ENCODE peak calls at places on chromosomes 1 and 21, in ten cellular contexts. Y is K562, R is GM12878, X is SK-N-SH, C is sigmoid colon, V is stomach, J is HCT116, M is breast epithelium, L is upper lobe of left lung, O is suprapubic skin. P is an unnamed sample.

GRCh38 chr1:220813013-220813412 is 26.3 kb downstream of the MTARC1 start:
- DNase-seq in Y (peak; percentile 41), R (no peak), X (no peak), C (no peak), V (no peak), J (no peak), M (no peak), L (no peak), O (no peak), P (no peak)

GRCh38 chr1:118363396-118363795 is 178.4 kb upstream of the SPAG17 start:
- DNase-seq in Y (no peak), R (no peak), X (no peak), C (no peak), V (no peak), J (no peak), M (no peak), L (no peak), O (no peak), P (no peak)

GRCh38 chr1:201537966-201538617 is 835 bp upstream of the NAV1 start:
- DNase-seq in Y (peak; percentile 9), R (no peak), X (no peak), C (no peak), V (no peak), J (no peak), M (no peak), L (no peak), O (peak; percentile 59), P (no peak)

GRCh38 chr1:166884040-166884642 is 8.1 kb upstream of the TADA1 start:
- DNase-seq in Y (peak; percentile 55), R (no peak), X (peak; percentile 62), C (peak; percentile 77), V (peak; percentile 54), J (no peak), M (peak; percentile 55), L (peak; percentile 87), O (no peak), P (no peak)

GRCh38 chr1:55005351-55006140 is 6.8 kb downstream of the BSND start:
- DNase-seq in Y (no peak), R (no peak), X (no peak), C (no peak), V (no peak), J (no peak), M (no peak), L (no peak), O (no peak), P (no peak)

GRCh38 chr1:58893257-58893869 is 109.5 kb upstream of the JUN start:
- DNase-seq in Y (no peak), R (no peak), X (no peak), C (no peak), V (peak; percentile 91), J (no peak), M (no peak), L (no peak), O (no peak), P (no peak)

GRCh38 chr21:41011968-41012367 is 156.0 kb upstream of the BACE2 start:
- DNase-seq in Y (no peak), R (no peak), X (no peak), C (no peak), V (no peak), J (no peak), M (no peak), L (no peak), O (no peak), P (no peak)

GRCh38 chr1:105934806-105935205 is 1121.7 kb upstream of the PRMT6 start:
- DNase-seq in Y (no peak), R (no peak), X (no peak), C (no peak), V (no peak), J (no peak), M (no peak), L (no peak), O (no peak), P (no peak)

GRCh38 chr21:42456457-42456856 is 39.6 kb downstream of the RSPH1 start:
- DNase-seq in Y (no peak), R (no peak), X (no peak), C (no peak), V (no peak), J (no peak), M (no peak), L (no peak), O (no peak), P (no peak)

GRCh38 chr21:42175110-42175710 is 43.7 kb upstream of the ABCG1 start:
- DNase-seq in Y (no peak), R (no peak), X (no peak), C (no peak), V (no peak), J (no peak), M (no peak), L (no peak), O (no peak), P (peak; percentile 28)

GRCh38 chr1:94919241-94920030 is 7.5 kb downstream of the CNN3 start:
- DNase-seq in Y (no peak), R (no peak), X (no peak), C (no peak), V (no peak), J (no peak), M (no peak), L (no peak), O (no peak), P (no peak)

GRCh38 chr1:213750231-213751063 is 237.3 kb upstream of the PROX1 start:
- DNase-seq in Y (no peak), R (no peak), X (no peak), C (no peak), V (no peak), J (no peak), M (no peak), L (no peak), O (no peak), P (peak; percentile 32)
- H3K9me3 ChIP-seq in Y (no peaks in the 10 kb centered on the region), R (no peaks in the 10 kb centered on the region), X (no peaks in the 10 kb centered on the region), C (peaks cover 4% of the 10 kb centered on the region), V (no peaks in the 10 kb centered on the region), J (no peaks in the 10 kb centered on the region), M (no peaks in the 10 kb centered on the region), L (no peaks in the 10 kb centered on the region), O (no peaks in the 10 kb centered on the region), P (no peaks in the 10 kb centered on the region)

DNA sequence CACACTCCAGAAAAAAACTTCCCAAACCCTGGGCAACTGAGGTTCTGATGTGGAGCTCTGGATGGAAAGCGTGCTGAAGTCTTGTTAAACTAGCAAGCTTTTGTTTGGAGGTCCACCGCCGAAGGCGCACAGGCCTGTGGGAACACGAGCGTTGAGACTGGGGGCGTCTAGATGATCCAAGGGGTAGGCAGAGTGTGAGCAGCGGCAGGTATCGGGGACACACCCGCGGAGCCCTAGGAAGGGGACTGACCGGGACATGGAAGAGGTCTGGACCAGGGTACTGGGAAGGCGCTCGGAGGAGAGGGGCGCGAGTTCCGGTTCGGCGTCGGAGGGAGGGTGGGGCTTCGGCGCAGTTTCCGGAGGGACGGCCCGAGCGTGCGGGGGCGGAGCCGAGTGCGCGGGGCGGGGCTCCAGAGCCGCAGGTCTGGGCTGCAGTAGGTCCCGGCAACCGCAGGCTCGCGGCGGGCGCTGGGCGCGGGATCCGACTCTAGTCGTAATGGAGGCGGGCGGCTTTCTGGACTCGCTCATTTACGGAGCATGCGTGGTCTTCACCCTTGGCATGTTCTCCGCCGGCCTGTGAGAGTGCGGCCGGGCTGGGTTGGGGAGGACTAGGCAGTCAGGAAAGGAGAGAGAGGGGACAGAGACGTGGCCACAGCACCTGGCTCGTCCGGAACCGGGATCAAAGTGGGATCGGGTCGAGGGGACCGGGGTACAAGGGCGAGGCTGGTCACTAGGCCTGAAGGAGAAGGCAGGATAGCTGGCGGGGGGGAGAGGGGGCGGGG is at the start of gene SLC50A1:
- DNase-seq in Y (peak; percentile 95), R (peak; percentile 66), X (peak; percentile 97), C (peak; percentile 98), V (peak; percentile 97), J (peak; percentile 82), M (peak; percentile 95), L (peak; percentile 100), O (peak; percentile 98), P (peak; percentile 95)
- TF ChIP-seq POLR2AphosphoS5 in Y (peak; percentile 84), R (peak; percentile 80), X (peak; percentile 85), C (peak; percentile 92), V (peak; percentile 26), J (peak; percentile 95), M (peak; percentile 39), L (peak; percentile 84), O (peak; percentile 42), P (no peak)

GRCh38 chr1:203954788-203955552 is 93.6 kb downstream of the SNRPE start:
- DNase-seq in Y (no peak), R (no peak), X (no peak), C (no peak), V (no peak), J (peak; percentile 8), M (no peak), L (no peak), O (no peak), P (no peak)
- H3K9me3 ChIP-seq in Y (no peaks in the 10 kb centered on the region), R (no peaks in the 10 kb centered on the region), X (no peaks in the 10 kb centered on the region), C (no peaks in the 10 kb centered on the region), V (no peaks in the 10 kb centered on the region), J (peaks cover 5% of the 10 kb centered on the region), M (peaks cover 11% of the 10 kb centered on the region), L (no peaks in the 10 kb centered on the region), O (peaks cover 9% of the 10 kb centered on the region), P (peaks cover 4% of the 10 kb centered on the region)

GRCh38 chr1:91781371-91781825 is 104.6 kb downstream of the TGFBR3 start:
- DNase-seq in Y (no peak), R (no peak), X (no peak), C (no peak), V (no peak), J (no peak), M (no peak), L (no peak), O (no peak), P (peak; percentile 47)

GRCh38 chr1:91781916-91782622 is 103.9 kb downstream of the TGFBR3 start:
- DNase-seq in Y (no peak), R (no peak), X (no peak), C (no peak), V (no peak), J (no peak), M (no peak), L (no peak), O (no peak), P (no peak)

GRCh38 chr1:91784616-91785015 is 101.3 kb downstream of the TGFBR3 start:
- DNase-seq in Y (no peak), R (no peak), X (no peak), C (no peak), V (no peak), J (no peak), M (no peak), L (no peak), O (no peak), P (no peak)

GRCh38 chr1:91784191-91784590 is 101.8 kb downstream of the TGFBR3 start:
- DNase-seq in Y (no peak), R (no peak), X (no peak), C (no peak), V (no peak), J (no peak), M (no peak), L (no peak), O (no peak), P (no peak)

DNA sequence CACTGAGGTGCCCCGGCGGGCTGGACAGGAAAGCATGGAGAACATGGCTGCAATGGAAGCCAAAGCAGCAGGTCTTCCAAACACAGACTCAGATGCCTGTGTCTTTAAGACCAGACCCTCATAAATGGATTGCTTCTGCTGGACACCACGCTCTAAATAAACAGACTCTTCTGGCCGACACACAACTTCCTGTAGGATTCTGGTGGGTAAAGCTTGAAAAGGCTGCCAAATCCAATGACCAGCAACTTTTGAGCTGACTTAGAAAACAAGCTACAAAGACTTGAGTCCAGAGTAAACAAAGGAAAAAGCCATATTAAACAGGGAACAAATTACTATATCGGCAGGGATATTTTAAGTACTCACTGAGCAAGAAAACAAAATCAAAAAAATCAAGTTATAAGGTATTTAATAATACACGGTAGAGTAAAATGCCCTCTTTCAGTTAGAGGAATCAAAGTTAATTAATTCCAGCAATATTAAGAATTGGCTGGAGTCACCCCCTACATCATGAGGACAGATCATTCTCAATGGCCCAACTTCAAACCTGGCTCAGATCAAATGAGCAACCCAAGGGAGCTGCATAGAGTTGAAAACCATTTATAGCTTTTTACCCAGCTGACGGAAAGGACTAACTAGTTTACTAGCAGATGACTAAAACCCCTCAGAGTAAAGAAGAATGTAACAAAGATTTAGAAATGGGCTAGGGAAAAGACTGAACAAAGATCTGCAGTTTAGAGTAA is 102.4 kb downstream of the TGFBR3 start:
- DNase-seq in Y (no peak), R (no peak), X (no peak), C (no peak), V (no peak), J (no peak), M (no peak), L (peak; percentile 18), O (no peak), P (no peak)
- TF ChIP-seq POLR2AphosphoS5 in Y (no peak), R (no peak), X (no peak), C (no peak), V (no peak), J (no peak), M (no peak), L (no peak), O (no peak), P (no peak)